ENCODE peak calls at places on chromosome 11, in six cellular contexts. D is left lung, C is Peyer's patch, Z is Calu3, E is neural crest cell, N is pons. M is an unnamed sample.
A peak's percentile ranks its signal among the peaks of the same experiment; 100 is the strongest.

GRCh38 chr11:11510939-11511338 is 110.9 kb downstream of the GALNT18 start:
- DNase-seq in D (no peak), C (no peak), Z (no peak), E (no peak), N (peak; percentile 89), M (no peak)

GRCh38 chr11:128963744-128964340 is 21.2 kb upstream of the TP53AIP1 start:
- DNase-seq in D (no peak), C (no peak), Z (no peak), E (no peak), N (no peak), M (no peak)

GRCh38 chr11:33936057-33936456 is 44.2 kb upstream of the LMO2 start:
- DNase-seq in D (no peak), C (no peak), Z (no peak), E (no peak), N (no peak), M (no peak)

GRCh38 chr11:9231848-9232177 is 33.3 kb downstream of the DENND5A start:
- DNase-seq in D (no peak), C (no peak), Z (no peak), E (no peak), N (peak; percentile 99), M (no peak)

GRCh38 chr11:134939905-134940304 is 527.9 kb upstream of the B3GAT1 start:
- DNase-seq in D (no peak), C (no peak), Z (no peak), E (peak; percentile 44), N (no peak), M (no peak)

GRCh38 chr11:36030707-36031365 is 87.0 kb downstream of the LDLRAD3 start:
- DNase-seq in D (no peak), C (no peak), Z (no peak), E (no peak), N (no peak), M (no peak)

GRCh38 chr11:47185305-47186075 is 744 bp downstream of the PACSIN3 start:
- DNase-seq in D (peak; percentile 79), C (no peak), Z (peak; percentile 71), E (no peak), N (no peak), M (peak; percentile 78)

GRCh38 chr11:110121204-110121603 is 28.0 kb downstream of the ZC3H12C start:
- DNase-seq in D (no peak), C (no peak), Z (no peak), E (no peak), N (no peak), M (no peak)

M was measured in left lobe of liver.